ENCODE peak calls at places on chromosomes 3 and 15, in seven cellular contexts. G is SJSA1; Y is fibroblast of lung; D is adipocyte; V is CD8-positive, alpha-beta T cell; J is upper lobe of left lung; W is NT2/D1. I is an unnamed sample.

GRCh38 chr3:45507820-45508317 is 86.7 kb upstream of the LIMD1 start:
- DNase-seq in D (peak; percentile 68), J (no peak), V (no peak), G (peak; percentile 72), Y (peak; percentile 79), W (peak; percentile 66), I (no peak)

GRCh38 chr3:120049881-120050539 is 44.2 kb downstream of the GSK3B start:
- DNase-seq in W (no peak), G (no peak), D (no peak), Y (no peak), J (no peak), V (no peak), I (no peak)

GRCh38 chr15:80404719-80405553 is 754 bp downstream of the ARNT2 start:
- DNase-seq in W (no peak), Y (no peak), J (no peak), V (no peak), D (peak; percentile 60), G (no peak), I (no peak)

GRCh38 chr3:147941984-147942383 is 532.8 kb downstream of the ZIC1 start:
- DNase-seq in J (no peak), D (no peak), W (no peak), Y (no peak), G (no peak), V (no peak), I (no peak)

GRCh38 chr15:74529911-74530310 is 11.1 kb upstream of the ARID3B start:
- DNase-seq in W (no peak), D (no peak), G (peak; percentile 68), V (no peak), J (no peak), Y (peak; percentile 88), I (no peak)

GRCh38 chr15:63857459-63857856 is 23.7 kb upstream of the HERC1 start:
- DNase-seq in W (no peak), D (no peak), G (no peak), J (no peak), Y (no peak), V (no peak), I (no peak)

GRCh38 chr3:42148982-42149432 is 57.9 kb downstream of the TRAK1 start:
- DNase-seq in D (peak; percentile 68), J (peak; percentile 29), W (no peak), V (no peak), Y (peak; percentile 89), G (no peak), I (peak; percentile 60)

GRCh38 chr15:101411085-101411484 is 78.4 kb downstream of the PCSK6 start:
- DNase-seq in G (no peak), V (no peak), J (no peak), W (no peak), D (no peak), Y (no peak), I (no peak)

GRCh38 chr15:40767838-40768491 is 1.8 kb upstream of the C15orf62 start:
- DNase-seq in Y (no peak), V (no peak), G (no peak), J (no peak), D (no peak), W (no peak), I (no peak)

GRCh38 chr3:196868297-196868661 is 559 bp downstream of the SENP5 start:
- DNase-seq in J (peak; percentile 27), W (peak; percentile 8), G (no peak), Y (peak; percentile 5), D (peak; percentile 65), V (peak; percentile 15), I (no peak)

GRCh38 chr15:52529289-52529929 is 729 bp upstream of the MYO5A start:
- DNase-seq in D (no peak), G (no peak), J (no peak), W (no peak), Y (no peak), V (peak; percentile 24), I (no peak)

GRCh38 chr3:51559266-51559907 is 20.9 kb downstream of the RAD54L2 start:
- DNase-seq in J (no peak), Y (peak; percentile 84), D (peak; percentile 85), G (no peak), V (no peak), W (no peak), I (no peak)

GRCh38 chr15:78951841-78952238 is 7.0 kb upstream of the CTSH start:
- DNase-seq in W (no peak), J (peak; percentile 75), D (no peak), Y (peak; percentile 12), V (no peak), G (no peak), I (no peak)

GRCh38 chr3:14467723-14468620 is 65.6 kb downstream of the SLC6A6 start:
- DNase-seq in D (peak; percentile 64), J (peak; percentile 36), V (peak; percentile 47), G (peak; percentile 31), Y (peak; percentile 37), W (no peak), I (no peak)

GRCh38 chr3:14471690-14472089 is 68.5 kb downstream of the GRIP2 start:
- DNase-seq in W (no peak), Y (no peak), G (peak; percentile 66), V (no peak), D (no peak), J (no peak), I (no peak)

GRCh38 chr3:14465425-14465824 is 63.0 kb downstream of the SLC6A6 start:
- DNase-seq in J (no peak), W (no peak), D (no peak), Y (no peak), G (no peak), V (no peak), I (no peak)

GRCh38 chr3:14466179-14466903 is 63.9 kb downstream of the SLC6A6 start:
- DNase-seq in W (no peak), V (no peak), Y (no peak), G (no peak), J (no peak), D (no peak), I (no peak)

GRCh38 chr3:14468621-14468981 is 66.2 kb downstream of the SLC6A6 start:
- DNase-seq in D (no peak), Y (no peak), V (no peak), J (no peak), W (no peak), G (no peak), I (no peak)
- H3K36me3 ChIP-seq in D (peaks cover 9% of the 10 kb centered on the region), Y (peaks cover 2% of the 10 kb centered on the region), V (peaks cover 17% of the 10 kb centered on the region), J (peaks cover 19% of the 10 kb centered on the region), W (peaks cover 91% of the 10 kb centered on the region), G (peaks cover 84% of the 10 kb centered on the region), I (peaks cover 10% of the 10 kb centered on the region)

GRCh38 chr3:15060029-15060428 is 5.1 kb downstream of the MRPS25 start:
- DNase-seq in W (no peak), G (no peak), V (no peak), D (no peak), J (no peak), Y (no peak), I (no peak)
- H3K36me3 ChIP-seq in W (peaks cover 59% of the 10 kb centered on the region), G (peaks cover 23% of the 10 kb centered on the region), V (peaks cover 15% of the 10 kb centered on the region), D (peaks cover 36% of the 10 kb centered on the region), J (peaks cover 5% of the 10 kb centered on the region), Y (peaks cover 10% of the 10 kb centered on the region), I (peaks cover 1% of the 10 kb centered on the region)

DNA sequence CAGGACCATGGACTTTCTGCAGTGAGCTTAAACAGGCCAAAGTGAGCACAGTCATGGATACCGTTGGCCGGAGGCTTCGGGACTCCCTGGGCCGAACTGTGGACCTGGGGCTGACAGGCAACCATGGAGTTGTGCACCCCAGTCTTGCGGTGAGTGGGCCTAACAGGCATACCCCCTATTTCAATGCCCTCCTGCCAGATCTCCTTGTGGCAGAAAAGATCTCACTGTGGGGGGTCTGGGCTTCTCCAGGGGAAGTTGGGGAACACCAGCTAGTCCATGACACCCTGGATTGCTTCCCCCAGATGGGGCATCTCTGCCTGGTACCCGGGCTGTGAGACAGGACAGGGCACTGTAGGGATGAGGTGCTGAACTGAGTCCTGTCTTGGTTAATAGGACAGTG is 29.5 kb downstream of the ACAD9 start:
- DNase-seq in D (no peak), Y (no peak), V (no peak), J (no peak), G (no peak), W (no peak), I (no peak)
- H3K36me3 ChIP-seq in D (peaks cover 96% of the 10 kb centered on the region), Y (peaks cover 21% of the 10 kb centered on the region), V (peaks cover 73% of the 10 kb centered on the region), J (peaks cover 42% of the 10 kb centered on the region), G (peaks cover 90% of the 10 kb centered on the region), W (peaks cover 98% of the 10 kb centered on the region), I (no peaks in the 10 kb centered on the region)

GRCh38 chr15:51494411-51495314 is 127.9 kb downstream of the DMXL2 start:
- DNase-seq in G (peak; percentile 20), V (no peak), J (no peak), Y (peak; percentile 44), W (no peak), D (peak; percentile 11), I (no peak)
- H3K36me3 ChIP-seq in G (peaks cover 5% of the 10 kb centered on the region), V (no peaks in the 10 kb centered on the region), J (no peaks in the 10 kb centered on the region), Y (no peaks in the 10 kb centered on the region), W (peaks cover 9% of the 10 kb centered on the region), D (no peaks in the 10 kb centered on the region), I (no peaks in the 10 kb centered on the region)

DNA sequence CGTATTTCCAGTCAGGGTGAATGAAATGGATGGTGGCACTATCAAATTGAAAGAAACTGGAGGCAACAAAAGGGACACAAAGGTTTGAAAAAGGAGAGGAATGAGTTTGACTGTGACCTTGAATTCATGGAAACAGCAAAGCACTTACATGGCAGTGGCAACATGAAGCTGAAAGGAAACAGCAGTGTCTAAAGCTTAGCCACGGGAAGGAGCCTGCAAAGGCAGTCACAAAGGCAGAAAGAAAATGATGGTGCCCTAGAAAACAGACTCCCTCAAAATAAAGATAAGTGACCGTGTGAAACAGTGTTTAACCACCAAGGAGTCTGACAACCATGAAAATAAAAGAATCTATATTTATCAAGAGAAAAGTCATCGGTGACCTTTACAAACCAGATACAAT is 51.2 kb downstream of the SLTM start:
- DNase-seq in D (no peak), Y (no peak), V (no peak), W (no peak), G (no peak), J (no peak), I (no peak)
- H3K36me3 ChIP-seq in D (peaks cover 100% of the 10 kb centered on the region), Y (peaks cover 17% of the 10 kb centered on the region), V (peaks cover 74% of the 10 kb centered on the region), W (peaks cover 92% of the 10 kb centered on the region), G (peaks cover 100% of the 10 kb centered on the region), J (peaks cover 49% of the 10 kb centered on the region), I (peaks cover 6% of the 10 kb centered on the region)

DNA sequence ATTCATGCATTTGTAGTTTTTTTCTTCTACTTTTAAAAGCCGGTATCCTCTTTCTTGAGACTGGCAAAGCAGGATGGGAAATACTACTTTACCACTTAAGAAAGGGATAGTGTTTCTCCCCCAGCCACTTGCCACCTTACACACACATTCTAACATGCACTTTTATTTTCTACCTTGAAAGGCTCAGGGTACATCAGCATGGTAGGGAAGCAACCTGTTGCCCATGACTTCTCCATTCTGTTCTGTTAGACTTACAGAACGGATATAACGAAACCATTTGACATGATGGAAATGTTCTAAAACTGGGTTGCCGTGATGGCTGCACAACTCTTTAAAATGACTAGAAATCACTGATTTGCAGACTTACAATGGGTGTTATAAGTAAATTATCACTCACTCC is 405.5 kb downstream of the SHQ1 start:
- DNase-seq in J (no peak), V (no peak), W (no peak), Y (no peak), G (no peak), D (no peak), I (no peak)
- H3K36me3 ChIP-seq in J (no peaks in the 10 kb centered on the region), V (no peaks in the 10 kb centered on the region), W (peaks cover 46% of the 10 kb centered on the region), Y (peaks cover 1% of the 10 kb centered on the region), G (peaks cover 56% of the 10 kb centered on the region), D (peaks cover 21% of the 10 kb centered on the region), I (no peaks in the 10 kb centered on the region)

GRCh38 chr3:33007776-33008175 is 56.3 kb downstream of the CCR4 start:
- DNase-seq in D (no peak), J (no peak), Y (no peak), G (no peak), W (no peak), V (no peak), I (no peak)
- H3K36me3 ChIP-seq in D (peaks cover 64% of the 10 kb centered on the region), J (no peaks in the 10 kb centered on the region), Y (no peaks in the 10 kb centered on the region), G (peaks cover 18% of the 10 kb centered on the region), W (peaks cover 12% of the 10 kb centered on the region), V (peaks cover under 1% of the 10 kb centered on the region), I (no peaks in the 10 kb centered on the region)

I was measured in kidney epithelial cell.